ENCODE peak calls at places on chromosomes 11 and 22, in five cellular contexts. J is AG09309, Y is sigmoid colon, H is neural progenitor cell, O is DND-41. K is an unnamed sample.

GRCh38 chr11:76209956-76210885 is 3.9 kb upstream of the WNT11 start:
- DNase-seq in J (peak; percentile 23), Y (peak; percentile 85), H (peak; percentile 81), O (no peak), K (no peak)

GRCh38 chr11:105132716-105133511 is 6.7 kb downstream of the CARD18 start:
- DNase-seq in J (no peak), Y (no peak), H (no peak), O (no peak), K (no peak)

GRCh38 chr11:107859459-107860239 is 1.1 kb upstream of the SLC35F2 start:
- DNase-seq in J (no peak), Y (peak; percentile 74), H (peak; percentile 81), O (no peak), K (no peak)

GRCh38 chr11:132312161-132312560 is 941.7 kb downstream of the NTM start:
- DNase-seq in J (peak; percentile 4), Y (no peak), H (no peak), O (no peak), K (no peak)

GRCh38 chr11:62132188-62132587 is 8.4 kb downstream of the INCENP start:
- DNase-seq in J (no peak), Y (no peak), H (no peak), O (no peak), K (no peak)

GRCh38 chr22:30326704-30327362 is at the start of gene TBC1D10A:
- DNase-seq in J (no peak), Y (peak; percentile 94), H (peak; percentile 98), O (peak; percentile 93), K (no peak)

GRCh38 chr11:132142102-132142501 is 771.7 kb downstream of the NTM start:
- DNase-seq in J (no peak), Y (no peak), H (no peak), O (no peak), K (no peak)

GRCh38 chr22:21972293-21972779 is 10.3 kb downstream of the TOP3B start:
- DNase-seq in J (no peak), Y (no peak), H (peak; percentile 66), O (peak; percentile 71), K (no peak)

GRCh38 chr11:105148241-105148640 is 8.7 kb upstream of the CARD18 start:
- DNase-seq in J (no peak), Y (no peak), H (no peak), O (no peak), K (no peak)

GRCh38 chr22:19984201-19984753 is 32.3 kb downstream of the ARVCF start:
- DNase-seq in J (peak; percentile 8), Y (peak; percentile 84), H (no peak), O (no peak), K (no peak)

DNA sequence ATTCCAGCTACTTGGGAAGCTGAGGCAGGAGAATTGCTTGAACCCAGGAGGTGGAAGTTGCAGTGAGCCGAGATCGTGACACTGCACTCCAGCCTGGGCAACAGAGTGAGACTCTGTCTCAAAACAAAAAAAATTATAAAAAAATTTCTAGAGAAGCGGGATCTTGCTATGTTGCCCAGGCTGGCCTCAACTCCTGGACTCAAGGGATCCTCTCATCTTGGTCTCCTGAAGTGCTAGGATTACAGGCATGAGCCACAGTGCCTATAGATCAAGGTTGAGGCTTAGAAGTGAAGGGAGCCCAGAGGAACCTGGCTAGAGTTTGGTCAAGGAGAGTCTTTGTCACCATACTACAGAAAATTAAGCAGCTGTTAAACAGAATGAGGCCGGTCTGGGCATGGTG is 1.4 kb upstream of the MCM5 start:
- DNase-seq in J (no peak), Y (no peak), H (no peak), O (no peak), K (no peak)
- H3K4me3 ChIP-seq in J (no peak overlapping the region), Y (no peak overlapping the region), H (no peak overlapping the region), O (no peak overlapping the region), K (no peak overlapping the region)

DNA sequence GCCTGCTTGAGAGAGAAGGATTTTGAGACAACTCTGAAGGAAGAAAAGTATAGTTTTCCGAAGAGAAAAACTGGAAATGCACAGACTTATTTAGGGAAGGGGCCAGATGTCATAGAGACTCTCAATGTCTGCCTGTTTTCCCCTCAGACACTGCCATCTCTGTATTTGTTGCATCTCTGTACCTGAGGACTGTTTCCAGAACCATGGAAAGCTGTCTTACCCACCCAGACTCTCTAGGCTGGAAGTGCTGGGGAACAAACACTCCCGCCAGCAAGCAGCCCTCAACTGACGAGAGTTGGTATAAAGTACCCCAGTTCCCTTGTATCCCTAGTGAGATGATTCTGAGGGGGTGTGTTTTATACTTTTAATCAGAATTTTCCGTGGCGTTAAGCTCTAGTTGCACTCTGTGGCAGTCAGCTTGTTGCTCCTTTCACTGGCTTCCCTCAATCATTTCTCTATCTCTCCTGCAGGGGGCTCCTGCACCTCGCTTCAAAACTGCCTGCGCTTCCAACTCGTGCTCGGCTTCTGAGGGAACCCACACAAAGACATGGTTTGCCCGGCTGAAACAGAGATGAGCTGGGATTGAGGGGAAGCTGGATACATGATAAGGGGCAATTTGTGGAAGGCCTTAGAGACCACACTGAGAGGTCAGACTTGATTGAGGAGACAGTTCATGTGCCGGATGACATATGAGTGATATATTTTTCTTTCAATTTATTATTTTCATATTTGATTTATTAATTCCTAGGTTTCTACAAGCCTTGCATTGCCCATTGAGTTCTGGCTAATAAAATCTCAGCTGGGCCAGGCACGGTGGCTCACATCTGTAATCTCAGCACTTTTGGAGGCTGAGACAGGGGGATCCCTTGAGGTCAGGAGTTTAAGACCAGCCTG is 36.9 kb upstream of the CLPB start:
- DNase-seq in J (peak; percentile 34), Y (peak; percentile 83), H (peak; percentile 85), O (peak; percentile 74), K (no peak)
- TF ChIP-seq CTCF in J (peak; percentile 90), Y (peak; percentile 75), H (peak; percentile 87), O (peak; percentile 86), K (peak; percentile 82)

DNA sequence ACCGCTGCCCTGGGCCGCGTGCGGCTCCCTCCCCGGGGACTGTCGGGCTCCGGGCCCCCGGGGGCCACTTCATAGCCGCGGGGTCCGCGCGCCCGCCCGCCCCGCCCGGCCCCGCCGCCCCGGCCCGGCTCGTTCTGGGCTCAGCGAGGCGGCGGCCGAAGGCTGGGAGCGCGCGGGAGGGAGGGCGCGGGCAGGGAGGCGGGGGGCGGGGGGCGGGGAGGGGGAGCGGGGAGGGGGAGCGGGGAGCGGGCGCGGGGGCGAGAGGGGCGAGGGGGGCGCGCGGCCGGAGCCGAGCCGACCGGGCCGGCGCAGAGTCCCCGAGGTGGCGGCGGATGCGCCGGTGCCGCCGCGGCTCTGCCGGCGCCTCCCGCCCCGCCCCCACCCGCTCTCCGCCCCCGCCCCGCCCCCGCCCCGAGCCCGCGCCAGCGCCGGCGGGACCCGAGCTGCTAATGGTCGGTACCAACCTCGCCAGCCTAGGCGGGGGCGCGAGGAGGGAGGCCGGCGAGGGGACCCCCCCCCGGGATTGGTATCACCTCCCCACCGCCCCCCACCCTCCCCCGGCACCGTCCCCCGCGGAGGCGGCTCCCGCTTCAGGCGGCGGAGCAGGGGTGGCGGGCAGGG is at the start of gene B3GAT1:
- DNase-seq in J (no peak), Y (no peak), H (peak; percentile 75), O (no peak), K (no peak)
- H3K4me3 ChIP-seq in J (no peak within 1 kb of the TSS), Y (peak within 1 kb of the TSS; percentile 48), H (peak within 1 kb of the TSS; percentile 74), O (no peak within 1 kb of the TSS), K (no peak within 1 kb of the TSS)

DNA sequence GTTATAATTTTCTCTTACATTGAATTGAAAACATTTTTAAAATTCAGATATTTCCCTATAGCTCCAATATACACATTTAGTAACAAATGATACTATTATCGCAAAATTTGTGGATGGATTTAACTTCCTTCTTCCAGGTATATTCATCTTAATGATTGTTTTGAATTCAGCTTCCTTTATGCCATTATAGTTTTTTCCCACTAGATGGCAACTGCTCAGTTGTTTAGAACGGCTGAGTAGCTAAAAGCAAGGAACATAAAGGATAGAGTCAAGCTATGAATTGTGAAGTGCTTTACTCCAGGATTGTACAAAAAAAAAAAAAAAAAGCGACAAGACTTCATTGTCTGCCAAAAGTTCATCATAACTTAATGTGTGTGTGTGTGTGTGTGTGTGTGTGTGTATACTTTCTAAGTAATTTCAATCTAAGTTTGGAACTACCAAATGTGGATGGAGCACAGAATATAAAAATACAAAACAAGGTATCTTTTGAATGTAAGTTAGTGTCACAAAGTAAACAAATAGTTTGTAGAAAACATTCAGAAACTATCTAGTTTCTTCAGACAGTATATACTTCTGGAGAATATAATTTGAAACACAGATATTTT is 846.4 kb downstream of the DLG2 start:
- DNase-seq in J (no peak), Y (no peak), H (peak; percentile 34), O (no peak), K (peak; percentile 12)
- TF ChIP-seq CTCF in J (peak; percentile 54), Y (no peak), H (peak; percentile 71), O (peak; percentile 43), K (peak; percentile 29)

GRCh38 chr11:9758676-9759518 is 95.0 kb downstream of the SWAP70 start:
- DNase-seq in J (no peak), Y (peak; percentile 89), H (peak; percentile 64), O (peak; percentile 39), K (no peak)
- H3K4me3 ChIP-seq in J (no peak overlapping the region), Y (peak overlapping the region; percentile 73), H (peak overlapping the region; percentile 54), O (peak overlapping the region; percentile 11), K (peak overlapping the region; percentile 43)